ENCODE peak calls at places on chromosomes 4 and X, in eight cellular contexts. K, R, W, F, X, J, O and Z are unnamed samples.

GRCh38 chr4:13907255-13907751 is 279.8 kb upstream of the BOD1L1 start:
- DNase-seq in K (no peak), R (no peak), W (peak), F (peak), X (no peak), J (peak), O (peak), Z (no peak)

GRCh38 chr4:139419388-139419914 is 34.5 kb upstream of the RAB33B start:
- DNase-seq in K (no peak), R (peak), W (peak), F (peak), X (no peak), J (peak), O (no peak), Z (peak)

GRCh38 chr4:148015468-148015867 is 283.6 kb downstream of the ARHGAP10 start:
- DNase-seq in K (no peak), R (no peak), W (no peak), F (no peak), X (no peak), J (no peak), O (no peak), Z (no peak)

GRCh38 chr4:1502976-1503375 is 96.7 kb upstream of the NKX1-1 start:
- DNase-seq in K (no peak), R (no peak), W (no peak), F (no peak), X (no peak), J (no peak), O (no peak), Z (no peak)

GRCh38 chr4:149645790-149646189 is 169.9 kb downstream of the IQCM start:
- DNase-seq in K (no peak), R (no peak), W (no peak), F (no peak), X (no peak), J (no peak), O (peak), Z (no peak)

GRCh38 chrX:133776072-133776471 is 209.3 kb downstream of the GPC3 start:
- DNase-seq in K (peak), R (no peak), W (peak), F (no peak), X (peak), J (no peak), O (peak), Z (peak)

GRCh38 chrX:111151764-111152163 is 55.8 kb downstream of the PAK3 start:
- DNase-seq in K (no peak), R (no peak), W (no peak), F (no peak), X (no peak), J (no peak), O (no peak), Z (no peak)

GRCh38 chr4:56979674-56980073 is 978 bp downstream of the POLR2B start:
- DNase-seq in K (peak), R (no peak), W (peak), F (no peak), X (peak), J (peak), O (peak), Z (no peak)

GRCh38 chr4:176883681-176884418 is 91.1 kb upstream of the VEGFC start:
- DNase-seq in K (no peak), R (no peak), W (peak), F (peak), X (no peak), J (peak), O (no peak), Z (no peak)

GRCh38 chrX:84909151-84909550 is 94.5 kb upstream of the APOOL start:
- DNase-seq in K (no peak), R (no peak), W (no peak), F (no peak), X (no peak), J (no peak), O (no peak), Z (no peak)

GRCh38 chr4:107683873-107684272 is 36.2 kb downstream of the PAPSS1 start:
- DNase-seq in K (no peak), R (no peak), W (no peak), F (no peak), X (no peak), J (no peak), O (no peak), Z (no peak)

GRCh38 chr4:23631255-23631950 is 258.4 kb downstream of the PPARGC1A start:
- DNase-seq in K (no peak), R (no peak), W (no peak), F (no peak), X (no peak), J (no peak), O (no peak), Z (no peak)

GRCh38 chrX:117120700-117121099 is 657.9 kb upstream of the CT83 start:
- DNase-seq in K (no peak), R (no peak), W (no peak), F (no peak), X (no peak), J (no peak), O (peak), Z (no peak)

GRCh38 chr4:38499101-38499500 is 164.9 kb upstream of the KLF3 start:
- DNase-seq in K (no peak), R (no peak), W (no peak), F (peak), X (no peak), J (no peak), O (no peak), Z (no peak)

GRCh38 chr4:96092151-96092705 is 252.3 kb downstream of the PDHA2 start:
- DNase-seq in K (no peak), R (no peak), W (no peak), F (no peak), X (no peak), J (no peak), O (no peak), Z (no peak)

GRCh38 chrX:1451676-1452496 is 823 bp downstream of the ASMTL start:
- DNase-seq in K (no peak), R (peak), W (no peak), F (no peak), X (peak), J (no peak), O (no peak), Z (no peak)

GRCh38 chr4:72860766-72861165 is 208.8 kb downstream of the COX18 start:
- DNase-seq in K (no peak), R (no peak), W (peak), F (peak), X (no peak), J (no peak), O (no peak), Z (no peak)

GRCh38 chr4:27278615-27279014 is 418.0 kb downstream of the STIM2 start:
- DNase-seq in K (no peak), R (no peak), W (peak), F (peak), X (peak), J (peak), O (peak), Z (no peak)

GRCh38 chrX:637660-638481 is 7.3 kb downstream of the SHOX start:
- DNase-seq in K (no peak), R (no peak), W (no peak), F (no peak), X (no peak), J (no peak), O (no peak), Z (no peak)

GRCh38 chrX:148995661-148996060 is 495.2 kb downstream of the AFF2 start:
- DNase-seq in K (no peak), R (no peak), W (no peak), F (no peak), X (no peak), J (no peak), O (no peak), Z (no peak)

GRCh38 chr4:17385403-17385802 is 126.5 kb downstream of the QDPR start:
- DNase-seq in K (no peak), R (peak), W (peak), F (peak), X (no peak), J (peak), O (peak), Z (peak)